ENCODE peak calls at places on chromosome 12, in five cellular contexts. G is SK-N-SH, K is mammary epithelial cell, P is heart right ventricle, C is right cardiac atrium. X is an unnamed sample. For H3K27me3 and H3K4me1, the result is how much of the 10 kb centered on the place peaks cover.

GRCh38 chr12:795305-795704 is 42.9 kb downstream of the WNK1 start:
- DNase-seq in C (no peak), G (no peak), K (no peak), P (no peak), X (no peak)

GRCh38 chr12:28390716-28391452 is 200.6 kb downstream of the CCDC91 start:
- DNase-seq in P (no peak), K (no peak), G (no peak), C (no peak), X (no peak)

GRCh38 chr12:94623161-94623920 is 27.0 kb downstream of the TMCC3 start:
- DNase-seq in K (peak), G (no peak), C (no peak), P (no peak), X (no peak)

GRCh38 chr12:100346660-100347059 is 10.2 kb upstream of the SLC17A8 start:
- DNase-seq in C (no peak), G (no peak), K (no peak), P (no peak), X (no peak)

GRCh38 chr12:104183443-104183842 is 32.1 kb upstream of the TXNRD1 start:
- DNase-seq in K (no peak), G (no peak), P (no peak), C (no peak), X (no peak)

GRCh38 chr12:100995201-100995600 is 200.6 kb downstream of the ANO4 start:
- DNase-seq in G (no peak), P (no peak), C (no peak), K (peak), X (peak)

GRCh38 chr12:19239616-19240234 is 110.2 kb downstream of the PLEKHA5 start:
- DNase-seq in C (no peak), K (no peak), P (no peak), G (no peak), X (no peak)

GRCh38 chr12:39572551-39572950 is 47.1 kb downstream of the ABCD2 start:
- DNase-seq in K (no peak), C (no peak), P (no peak), G (no peak), X (no peak)

GRCh38 chr12:109111775-109112491 is 4.5 kb upstream of the ACACB start:
- DNase-seq in P (peak), K (peak), C (peak), G (peak), X (peak)

GRCh38 chr12:92973614-92974013 is 44.5 kb upstream of the EEA1 start:
- DNase-seq in K (peak), P (no peak), C (no peak), G (no peak), X (peak)

GRCh38 chr12:110908377-110909136 is 11.8 kb downstream of the MYL2 start:
- DNase-seq in P (peak), C (no peak), K (peak), G (no peak), X (no peak)

GRCh38 chr12:33581613-33582122 is 142.0 kb upstream of the SYT10 start:
- DNase-seq in G (no peak), K (no peak), C (no peak), P (no peak), X (no peak)

GRCh38 chr12:29980304-29980703 is 196.6 kb upstream of the TMTC1 start:
- DNase-seq in K (no peak), G (no peak), P (no peak), C (no peak), X (no peak)

GRCh38 chr12:4819654-4820053 is 90.1 kb upstream of the KCNA1 start:
- DNase-seq in G (no peak), C (no peak), P (no peak), K (no peak), X (no peak)

GRCh38 chr12:81450920-81451739 is 308.0 kb downstream of the PPFIA2 start:
- DNase-seq in C (no peak), P (no peak), K (peak), G (peak), X (peak)

GRCh38 chr12:77102691-77103090 is 37.3 kb upstream of the E2F7 start:
- DNase-seq in G (no peak), K (peak), P (no peak), C (no peak), X (peak)

GRCh38 chr12:13189254-13189653 is 7.3 kb upstream of the EMP1 start:
- DNase-seq in C (no peak), K (no peak), G (no peak), P (no peak), X (no peak)

GRCh38 chr12:14950421-14950820 is 11.0 kb downstream of the ARHGDIB start:
- DNase-seq in C (no peak), P (no peak), K (no peak), G (no peak), X (no peak)

GRCh38 chr12:94495458-94496137 is 35.9 kb upstream of the CEP83 start:
- DNase-seq in G (no peak), K (no peak), C (no peak), P (no peak), X (no peak)

GRCh38 chr12:76274699-76275098 is 73.5 kb downstream of the BBS10 start:
- DNase-seq in P (no peak), G (no peak), C (no peak), K (peak), X (no peak)

GRCh38 chr12:57848208-57848607 is 1.7 kb upstream of the CTDSP2 start:
- DNase-seq in K (no peak), C (no peak), P (no peak), G (no peak), X (no peak)

GRCh38 chr12:93348568-93349435 is 28.9 kb upstream of the NUDT4 start:
- DNase-seq in P (no peak), C (no peak), K (no peak), G (no peak), X (no peak)

GRCh38 chr12:78187741-78188140 is 357.0 kb downstream of the NAV3 start:
- DNase-seq in G (no peak), C (no peak), P (no peak), K (no peak), X (no peak)

GRCh38 chr12:78185651-78186050 is 355.0 kb downstream of the NAV3 start:
- DNase-seq in C (no peak), G (no peak), K (no peak), P (no peak), X (no peak)

GRCh38 chr12:78183854-78184253 is 353.2 kb downstream of the NAV3 start:
- DNase-seq in K (no peak), G (no peak), P (no peak), C (no peak), X (no peak)

GRCh38 chr12:78186670-78187069 is 356.0 kb downstream of the NAV3 start:
- DNase-seq in P (no peak), G (no peak), K (no peak), C (no peak), X (no peak)

GRCh38 chr12:78185109-78185508 is 354.4 kb downstream of the NAV3 start:
- DNase-seq in P (no peak), K (peak), C (no peak), G (no peak), X (no peak)
- H3K27me3 ChIP-seq in P (under half), K (under half), C (under half), G (under half), X (under half)

GRCh38 chr12:86196465-86196864 is 59.7 kb downstream of the MGAT4C start:
- DNase-seq in C (no peak), K (no peak), P (no peak), G (no peak), X (no peak)

GRCh38 chr12:86194721-86195120 is 61.5 kb downstream of the MGAT4C start:
- DNase-seq in K (no peak), G (no peak), C (no peak), P (no peak), X (no peak)

DNA sequence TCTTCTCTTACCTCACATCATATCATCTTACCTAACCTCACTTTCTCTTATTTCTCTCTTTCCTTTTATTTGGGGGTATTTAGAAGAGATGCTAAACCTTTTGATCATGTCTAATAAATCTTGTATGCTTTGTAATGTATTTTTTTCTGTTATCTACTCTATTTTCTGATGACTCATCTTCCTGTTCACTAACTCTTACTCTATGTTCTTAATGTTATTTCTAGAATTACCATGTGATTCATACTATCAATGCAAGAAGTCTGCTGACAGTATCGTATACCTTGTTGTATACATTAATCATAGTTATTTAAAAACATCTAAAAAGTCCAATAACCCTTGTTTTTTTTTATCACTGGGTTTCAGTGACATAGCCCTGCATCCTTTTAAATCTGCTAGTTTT is 62.3 kb downstream of the MGAT4C start:
- DNase-seq in K (peak), C (no peak), G (no peak), P (no peak), X (no peak)
- H3K4me1 ChIP-seq in K (under half), C (under half), G (under half), P (under half), X (under half)

GRCh38 chr12:123772074-123772473 is 10.0 kb downstream of the DNAH10 start:
- DNase-seq in G (no peak), P (no peak), C (no peak), K (no peak), X (no peak)
- H3K27me3 ChIP-seq in G (under half), P (under half), C (under half), K (under half), X (under half)

DNA sequence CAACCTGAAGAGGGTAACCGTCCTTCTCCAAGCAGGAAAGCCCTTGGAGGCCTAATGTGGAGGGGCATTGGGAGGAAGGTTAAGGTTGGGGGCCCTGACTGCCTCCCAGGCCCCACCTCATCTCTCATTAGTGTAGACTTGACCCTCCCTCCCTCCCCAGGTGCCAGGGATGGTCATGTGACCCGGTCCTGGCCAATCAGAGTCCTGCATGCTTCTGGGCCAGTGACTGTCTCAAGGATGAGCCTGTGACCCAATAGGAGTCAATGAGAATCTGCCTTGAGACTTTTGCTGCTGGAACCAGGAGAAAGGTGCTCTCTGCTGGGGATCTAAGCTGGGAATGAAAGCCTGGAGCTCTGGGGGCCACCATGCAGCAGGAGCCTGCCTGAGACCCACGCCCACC is 70.8 kb downstream of the NCOR2 start:
- DNase-seq in P (peak), G (peak), C (peak), K (no peak), X (peak)
- H3K4me1 ChIP-seq in P (half or more), G (half or more), C (under half), K (half or more), X (under half)

GRCh38 chr12:3352230-3352629 is 138.8 kb upstream of the PRMT8 start:
- DNase-seq in P (no peak), G (no peak), K (no peak), C (no peak), X (no peak)

GRCh38 chr12:3351731-3352130 is 139.3 kb upstream of the PRMT8 start:
- DNase-seq in C (no peak), K (no peak), G (no peak), P (no peak), X (no peak)

GRCh38 chr12:3354586-3354985 is 136.4 kb upstream of the PRMT8 start:
- DNase-seq in P (no peak), C (no peak), G (no peak), K (no peak), X (no peak)

GRCh38 chr12:3355378-3355900 is 135.6 kb upstream of the PRMT8 start:
- DNase-seq in P (no peak), C (no peak), K (no peak), G (no peak), X (no peak)

DNA sequence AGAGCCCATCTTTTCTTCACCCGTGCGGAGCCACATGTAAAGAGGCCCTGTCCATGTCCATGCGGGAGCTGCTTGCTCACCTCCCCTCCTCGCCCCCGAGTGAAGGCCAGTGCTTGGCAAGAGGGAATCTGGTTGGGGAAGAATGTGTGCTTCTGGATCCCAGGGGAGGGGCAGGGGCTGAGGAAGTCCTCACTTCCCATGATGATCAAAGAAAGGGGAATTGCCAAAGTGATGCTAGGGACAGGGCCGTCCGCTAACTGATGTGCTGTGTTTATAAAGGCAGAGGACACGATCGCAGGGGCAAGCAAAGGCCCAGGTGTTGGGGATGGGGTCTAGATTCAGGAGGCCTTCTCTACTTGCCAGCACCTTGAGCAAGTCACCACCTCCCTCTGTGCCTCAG is 137.4 kb upstream of the PRMT8 start:
- DNase-seq in K (no peak), G (no peak), C (no peak), P (no peak), X (no peak)
- H3K27me3 ChIP-seq in K (under half), G (under half), C (under half), P (under half), X (under half)

DNA sequence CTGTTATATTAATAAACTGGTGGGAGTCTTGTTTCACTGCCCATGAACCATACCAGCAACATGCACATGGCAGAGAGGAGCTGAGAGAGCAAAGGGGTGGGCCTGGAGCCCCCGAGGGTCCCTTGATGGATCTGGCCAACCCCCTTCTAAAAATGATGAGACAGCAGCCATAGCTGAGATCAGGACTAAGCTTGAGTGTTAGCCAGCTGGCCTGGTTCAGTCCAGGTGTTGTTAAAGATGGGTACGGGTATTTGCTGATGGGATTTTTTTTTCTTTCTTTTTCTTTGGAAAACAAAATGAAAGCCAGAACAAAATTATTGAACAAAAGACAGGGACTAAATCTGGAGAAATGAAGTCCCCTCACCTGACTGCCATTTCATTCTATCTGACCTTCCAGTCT is 16.0 kb downstream of the PCBP2 start:
- DNase-seq in K (no peak), C (no peak), P (no peak), G (no peak), X (no peak)
- H3K4me1 ChIP-seq in K (under half), C (under half), P (half or more), G (under half), X (under half)

GRCh38 chr12:88578274-88578673 is 2.0 kb downstream of the KITLG start:
- DNase-seq in G (no peak), C (no peak), P (no peak), K (no peak), X (peak)

GRCh38 chr12:88575361-88575959 is 4.8 kb downstream of the KITLG start:
- DNase-seq in P (no peak), K (no peak), C (no peak), G (no peak), X (no peak)

GRCh38 chr12:88578821-88579518 is 1.3 kb downstream of the KITLG start:
- DNase-seq in G (peak), P (no peak), K (peak), C (no peak), X (peak)

GRCh38 chr12:88579572-88579940 is 715 bp downstream of the KITLG start:
- DNase-seq in C (peak), K (peak), P (peak), G (peak), X (peak)

DNA sequence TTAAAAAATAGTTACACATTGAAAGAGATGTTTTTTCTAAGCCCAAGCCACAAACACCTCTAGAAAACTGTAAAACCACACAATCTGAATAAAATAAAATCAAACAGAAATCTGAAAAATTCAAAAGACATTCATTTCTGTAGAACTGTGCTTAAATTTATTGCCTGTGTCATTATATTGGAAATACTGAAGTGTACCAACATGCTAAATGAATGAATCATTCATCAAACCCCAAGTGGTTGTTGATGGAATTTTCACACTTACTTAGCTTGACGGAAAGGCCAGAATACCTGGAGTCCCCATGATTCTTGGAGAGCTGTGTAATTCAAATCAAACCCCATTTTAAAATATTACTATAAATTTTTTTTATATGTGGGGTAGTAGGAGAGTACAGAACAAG is 2.7 kb downstream of the KITLG start:
- DNase-seq in G (no peak), C (no peak), K (peak), P (no peak), X (no peak)
- H3K27me3 ChIP-seq in G (under half), C (under half), K (under half), P (under half), X (under half)

GRCh38 chr12:44431647-44432352 is 444.3 kb downstream of the NELL2 start:
- DNase-seq in K (no peak), G (no peak), C (no peak), P (no peak), X (no peak)

GRCh38 chr12:44433647-44434046 is 442.5 kb downstream of the NELL2 start:
- DNase-seq in K (no peak), C (no peak), P (no peak), G (no peak), X (no peak)

DNA sequence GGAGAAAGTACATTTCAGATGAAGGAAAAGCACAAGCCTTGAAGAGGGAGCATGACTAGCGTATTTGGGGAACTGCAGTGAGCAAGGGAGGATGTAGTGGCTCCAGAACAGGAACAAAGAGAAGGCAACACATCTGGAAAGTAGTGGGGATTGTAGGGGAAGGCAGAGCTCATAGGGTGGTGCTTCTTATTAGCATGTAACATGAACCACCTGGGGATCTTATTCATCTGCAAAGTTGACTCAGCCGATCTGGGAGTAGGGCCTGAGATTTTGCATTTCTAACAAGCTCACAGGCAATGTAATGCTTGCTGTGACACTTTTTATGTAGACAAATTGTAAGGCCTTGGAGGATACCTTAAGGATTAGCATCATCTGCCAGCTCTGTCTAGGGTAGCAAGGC is 447.3 kb downstream of the NELL2 start:
- DNase-seq in C (no peak), P (no peak), G (no peak), K (no peak), X (no peak)
- H3K4me1 ChIP-seq in C (under half), P (under half), G (under half), K (under half), X (under half)